ENCODE peak calls at places on chromosome X, in six cellular contexts. S, K, X, M, N and Y are unnamed samples.

GRCh38 chrX:12979630-12980015 is 4.7 kb downstream of the TMSB4X start:
- DNase-seq in M (no peak), X (no peak), N (no peak), K (no peak), S (no peak), Y (no peak)

GRCh38 chrX:146056511-146057081 is 239.0 kb downstream of the SLITRK2 start:
- DNase-seq in X (no peak), M (no peak), N (no peak), S (no peak), K (no peak), Y (no peak)

GRCh38 chrX:10534611-10535010 is 85.8 kb downstream of the MID1 start:
- DNase-seq in S (no peak), N (no peak), X (no peak), K (no peak), M (no peak), Y (no peak)

GRCh38 chrX:150643271-150643670 is 49.9 kb upstream of the MTMR1 start:
- DNase-seq in S (no peak), M (no peak), K (no peak), X (no peak), N (no peak), Y (peak)

GRCh38 chrX:132532955-132533354 is 44.1 kb upstream of the MBNL3 start:
- DNase-seq in K (no peak), N (no peak), S (no peak), M (no peak), X (no peak), Y (peak)

GRCh38 chrX:13043138-13043537 is 1.3 kb downstream of the FAM9C start:
- DNase-seq in K (no peak), X (no peak), M (no peak), N (no peak), S (no peak), Y (no peak)

GRCh38 chrX:150212672-150213480 is 150.2 kb upstream of the MAMLD1 start:
- DNase-seq in X (no peak), N (peak), K (peak), S (no peak), M (no peak), Y (peak)

GRCh38 chrX:55731826-55732225 is 14.3 kb downstream of the RRAGB start:
- DNase-seq in S (no peak), N (no peak), X (no peak), M (no peak), K (no peak), Y (no peak)

GRCh38 chrX:115571712-115572111 is 10.7 kb downstream of the PLS3 start:
- DNase-seq in X (no peak), N (no peak), S (no peak), M (no peak), K (no peak), Y (no peak)

GRCh38 chrX:109352121-109352556 is 129.7 kb downstream of the GUCY2F start:
- DNase-seq in X (no peak), N (no peak), K (peak), S (no peak), M (no peak), Y (no peak)

GRCh38 chrX:64894454-64895038 is 81.7 kb downstream of the ZC4H2 start:
- DNase-seq in M (no peak), S (no peak), N (peak), K (peak), X (peak), Y (peak)

GRCh38 chrX:65926095-65927019 is 113.5 kb downstream of the VSIG4 start:
- DNase-seq in M (no peak), S (no peak), X (no peak), N (no peak), K (no peak), Y (no peak)

GRCh38 chrX:76996641-76997040 is 450.5 kb upstream of the FGF16 start:
- DNase-seq in K (no peak), X (no peak), N (no peak), M (no peak), S (no peak), Y (no peak)

GRCh38 chrX:114626323-114626722 is 42.4 kb downstream of the HTR2C start:
- DNase-seq in K (peak), N (peak), X (no peak), S (no peak), M (no peak), Y (peak)

GRCh38 chrX:46694549-46694948 is 64.4 kb downstream of the SLC9A7 start:
- DNase-seq in X (no peak), M (no peak), N (no peak), S (no peak), K (no peak), Y (no peak)

GRCh38 chrX:3161686-3162085 is 120.4 kb downstream of the ARSF start:
- DNase-seq in S (no peak), K (no peak), M (no peak), N (no peak), X (no peak), Y (no peak)

GRCh38 chrX:45771114-45771513 is 570.4 kb upstream of the DIPK2B start:
- DNase-seq in K (peak), X (no peak), S (peak), M (no peak), N (no peak), Y (peak)

GRCh38 chrX:12701625-12702024 is 89.6 kb upstream of the PRPS2 start:
- DNase-seq in N (peak), K (peak), M (no peak), S (peak), X (peak), Y (peak)

GRCh38 chrX:136210243-136210642 is 41.0 kb downstream of the MAP7D3 start:
- DNase-seq in S (no peak), M (no peak), N (no peak), X (no peak), K (no peak), Y (no peak)

GRCh38 chrX:39214380-39215126 is 413.3 kb downstream of the MID1IP1 start:
- DNase-seq in X (no peak), M (no peak), K (no peak), S (no peak), N (no peak), Y (no peak)

GRCh38 chrX:45711231-45711630 is 510.6 kb upstream of the DIPK2B start:
- DNase-seq in N (no peak), S (no peak), K (no peak), X (no peak), M (no peak), Y (no peak)

DNA sequence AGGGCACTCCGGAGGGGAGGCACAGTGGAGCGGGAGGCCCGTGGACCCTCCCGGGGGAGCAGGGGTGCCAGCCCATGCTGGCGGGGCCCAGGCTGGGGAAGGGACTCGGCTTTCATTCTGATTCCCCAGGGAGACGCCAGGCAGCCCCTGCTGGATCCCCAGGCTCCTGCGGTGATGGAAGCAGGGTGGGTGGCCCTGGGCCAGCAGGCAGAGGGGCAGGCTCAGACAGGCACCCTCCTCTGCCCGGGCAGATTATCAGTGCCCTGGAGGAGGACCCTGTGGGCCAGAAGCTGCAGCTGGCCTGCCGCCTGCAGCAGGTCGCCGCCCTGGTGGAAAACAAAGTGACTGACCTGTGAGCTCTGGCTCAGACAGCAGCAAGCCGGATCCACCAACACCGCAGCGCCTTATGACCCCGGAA is 2.1 kb upstream of the SRPK3 start:
- DNase-seq in X (no peak), M (no peak), N (no peak), S (no peak), K (no peak), Y (peak)
- TF ChIP-seq CTCF in X (peak), M (peak), N (peak), S (no peak), K (no peak), Y (no peak)

GRCh38 chrX:139932901-139933796 is at the start of gene ATP11C:
- DNase-seq in N (peak), M (peak), K (peak), X (peak), S (peak), Y (peak)
- TF ChIP-seq CTCF in N (no peak), M (no peak), K (no peak), X (peak), S (no peak), Y (no peak)

GRCh38 chrX:37302569-37302968 is 46.6 kb upstream of the PRRG1 start:
- DNase-seq in N (peak), K (peak), M (no peak), S (no peak), X (no peak), Y (peak)
- TF ChIP-seq CTCF in N (peak), K (peak), M (no peak), S (peak), X (no peak), Y (peak)

GRCh38 chrX:1134976-1135375 is 77.5 kb downstream of the CRLF2 start:
- DNase-seq in S (no peak), X (no peak), K (no peak), M (no peak), N (no peak), Y (no peak)
- TF ChIP-seq CTCF in S (no peak), X (no peak), K (no peak), M (no peak), N (no peak), Y (no peak)